ENCODE peak calls at places on chromosomes 11 and 22, in ten cellular contexts. U is fibroblast of mammary gland; A is lower leg skin; R is brain microvascular endothelial cell; J is stomach; X is astrocyte of the cerebellum; L is epithelial cell of proximal tubule; Y is CD8-positive, alpha-beta T cell; Q is neural crest cell; F is type B pancreatic cell. G is an unnamed sample.

GRCh38 chr22:42803454-42803853 is 53.6 kb downstream of the ARFGAP3 start:
- DNase-seq in U (no peak), A (peak), R (no peak), J (peak), X (no peak), L (no peak), Y (no peak), Q (no peak), F (no peak), G (peak)

GRCh38 chr11:26227311-26227710 is 104.6 kb upstream of the ANO3 start:
- DNase-seq in U (peak), A (no peak), R (peak), J (no peak), X (peak), L (no peak), Y (no peak), Q (no peak), F (no peak), G (no peak)

GRCh38 chr11:76030286-76030685 is 176.0 kb downstream of the WNT11 start:
- DNase-seq in U (peak), A (no peak), R (peak), J (no peak), X (peak), L (no peak), Y (no peak), Q (no peak), F (no peak), G (no peak)

GRCh38 chr11:35954205-35954604 is 10.3 kb downstream of the LDLRAD3 start:
- DNase-seq in U (no peak), A (no peak), R (no peak), J (no peak), X (no peak), L (no peak), Y (no peak), Q (no peak), F (no peak), G (no peak)

GRCh38 chr11:122977455-122978302 is 4.0 kb downstream of the BSX start:
- DNase-seq in U (no peak), A (no peak), R (no peak), J (no peak), X (no peak), L (no peak), Y (no peak), Q (peak), F (no peak), G (no peak)

GRCh38 chr11:117564321-117564720 is 232.7 kb downstream of the DSCAML1 start:
- DNase-seq in U (no peak), A (no peak), R (no peak), J (no peak), X (no peak), L (no peak), Y (no peak), Q (no peak), F (no peak), G (no peak)

GRCh38 chr22:42932857-42933782 is 76.0 kb upstream of the ARFGAP3 start:
- DNase-seq in U (no peak), A (no peak), R (no peak), J (no peak), X (no peak), L (no peak), Y (no peak), Q (no peak), F (no peak), G (no peak)

GRCh38 chr22:23182289-23183106 is 2.2 kb downstream of the BCR start:
- DNase-seq in U (no peak), A (no peak), R (no peak), J (no peak), X (no peak), L (no peak), Y (no peak), Q (no peak), F (no peak), G (no peak)

GRCh38 chr22:42955842-42956241 is 59.1 kb downstream of the PACSIN2 start:
- DNase-seq in U (no peak), A (no peak), R (no peak), J (no peak), X (no peak), L (no peak), Y (no peak), Q (no peak), F (no peak), G (no peak)

GRCh38 chr22:50585781-50586180 is 3.1 kb upstream of the CHKB start:
- DNase-seq in U (no peak), A (no peak), R (no peak), J (no peak), X (no peak), L (no peak), Y (no peak), Q (no peak), F (no peak), G (no peak)

GRCh38 chr11:46291441-46292143 is 14.1 kb downstream of the CREB3L1 start:
- DNase-seq in U (peak), A (no peak), R (peak), J (peak), X (no peak), L (no peak), Y (no peak), Q (no peak), F (no peak), G (peak)

GRCh38 chr11:1310772-1311468 is 1.5 kb upstream of the TOLLIP start:
- DNase-seq in U (no peak), A (no peak), R (no peak), J (no peak), X (no peak), L (no peak), Y (peak), Q (no peak), F (no peak), G (no peak)

GRCh38 chr11:71433648-71434450 is 14.3 kb downstream of the DHCR7 start:
- DNase-seq in U (peak), A (no peak), R (no peak), J (peak), X (no peak), L (no peak), Y (no peak), Q (no peak), F (no peak), G (peak)

GRCh38 chr11:94849836-94850235 is 81.7 kb downstream of the AMOTL1 start:
- DNase-seq in U (peak), A (no peak), R (no peak), J (no peak), X (peak), L (no peak), Y (no peak), Q (no peak), F (no peak), G (peak)

GRCh38 chr11:121650520-121651266 is 197.9 kb upstream of the SORL1-AS1 start:
- DNase-seq in U (no peak), A (no peak), R (no peak), J (no peak), X (no peak), L (no peak), Y (no peak), Q (no peak), F (no peak), G (no peak)

GRCh38 chr11:69034123-69034522 is 14.6 kb upstream of the TPCN2 start:
- DNase-seq in U (no peak), A (no peak), R (no peak), J (no peak), X (no peak), L (no peak), Y (no peak), Q (no peak), F (no peak), G (no peak)

GRCh38 chr11:82864268-82864667 is 36.0 kb downstream of the PRCP start:
- DNase-seq in U (peak), A (peak), R (peak), J (peak), X (peak), L (peak), Y (no peak), Q (peak), F (no peak), G (peak)

GRCh38 chr22:25404923-25405853 is 159.3 kb upstream of the GRK3 start:
- DNase-seq in U (peak), A (peak), R (peak), J (peak), X (no peak), L (no peak), Y (peak), Q (no peak), F (no peak), G (peak)

GRCh38 chr11:73804712-73805111 is 17.0 kb downstream of the MRPL48 start:
- DNase-seq in U (no peak), A (no peak), R (no peak), J (no peak), X (no peak), L (no peak), Y (no peak), Q (no peak), F (no peak), G (no peak)

GRCh38 chr11:70580036-70580805 is 181.9 kb downstream of the CTTN start:
- DNase-seq in U (no peak), A (no peak), R (peak), J (no peak), X (no peak), L (no peak), Y (no peak), Q (peak), F (no peak), G (no peak)

GRCh38 chr11:64343740-64344133 is 3.7 kb downstream of the CCDC88B start:
- DNase-seq in U (no peak), A (no peak), R (no peak), J (peak), X (no peak), L (no peak), Y (no peak), Q (no peak), F (no peak), G (no peak)
- TF ChIP-seq CTCF in U (peak), A (no peak), R (peak), J (no peak), X (no peak), L (peak), Y (no peak), Q (peak), F (peak), G (peak)

GRCh38 chr11:17934194-17934593 is 78.7 kb downstream of the SERGEF start:
- DNase-seq in U (no peak), A (no peak), R (no peak), J (no peak), X (no peak), L (no peak), Y (no peak), Q (no peak), F (no peak), G (no peak)

GRCh38 chr11:17931595-17931994 is 81.3 kb downstream of the SERGEF start:
- DNase-seq in U (peak), A (no peak), R (no peak), J (no peak), X (no peak), L (no peak), Y (no peak), Q (no peak), F (no peak), G (no peak)

GRCh38 chr11:17930544-17931144 is 82.2 kb downstream of the SERGEF start:
- DNase-seq in U (no peak), A (no peak), R (no peak), J (no peak), X (no peak), L (no peak), Y (no peak), Q (no peak), F (no peak), G (no peak)

GRCh38 chr11:17933710-17934109 is 79.1 kb downstream of the SERGEF start:
- DNase-seq in U (no peak), A (no peak), R (no peak), J (no peak), X (no peak), L (no peak), Y (no peak), Q (no peak), F (no peak), G (no peak)

DNA sequence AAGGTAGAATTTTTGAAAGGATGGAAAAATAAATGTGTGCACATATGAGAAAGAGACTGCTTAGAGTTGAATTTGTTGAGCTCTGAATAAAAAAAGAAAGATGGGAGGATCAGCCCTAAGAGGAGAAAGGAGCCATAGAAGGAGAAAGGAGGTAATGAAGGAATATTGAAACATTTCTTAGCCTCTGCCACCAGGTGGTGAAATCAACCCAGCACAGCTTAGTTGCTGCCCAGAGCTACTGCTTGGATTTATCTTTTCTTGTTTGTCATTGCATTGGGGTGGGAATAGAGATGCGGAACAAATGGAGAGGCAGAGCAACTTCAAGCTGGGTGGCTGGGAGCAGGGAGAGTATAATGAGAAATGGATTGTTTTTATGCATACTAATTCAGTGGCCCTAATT is 80.4 kb downstream of the SERGEF start:
- DNase-seq in U (no peak), A (no peak), R (no peak), J (no peak), X (no peak), L (no peak), Y (no peak), Q (no peak), F (no peak), G (no peak)
- TF ChIP-seq CTCF in U (peak), A (no peak), R (peak), J (no peak), X (no peak), L (peak), Y (no peak), Q (peak), F (peak), G (no peak)

DNA sequence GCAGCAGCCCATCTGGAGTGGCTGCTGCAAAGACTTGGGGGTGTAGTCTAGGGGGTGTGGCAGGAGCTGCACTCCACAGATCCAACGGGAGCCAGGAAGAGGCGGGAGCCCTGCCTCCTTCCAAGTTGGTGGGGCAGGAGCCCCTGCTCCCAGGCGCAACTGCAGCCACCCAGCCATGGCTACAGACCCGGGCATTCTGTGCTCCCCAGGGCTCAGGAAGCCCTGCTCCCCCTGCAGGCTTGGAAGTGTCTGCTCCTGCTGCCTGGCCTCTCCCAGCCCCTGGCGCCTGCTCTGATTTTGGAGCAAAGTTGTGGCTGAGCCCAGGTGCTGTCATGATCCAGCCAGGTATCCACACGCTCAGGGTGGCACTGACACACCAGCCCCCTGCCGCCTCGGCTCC is 58.5 kb downstream of the CCDC34 start:
- DNase-seq in U (no peak), A (no peak), R (no peak), J (no peak), X (no peak), L (no peak), Y (no peak), Q (no peak), F (no peak), G (no peak)
- TF ChIP-seq CTCF in U (no peak), A (no peak), R (peak), J (no peak), X (no peak), L (no peak), Y (no peak), Q (no peak), F (no peak), G (no peak)

DNA sequence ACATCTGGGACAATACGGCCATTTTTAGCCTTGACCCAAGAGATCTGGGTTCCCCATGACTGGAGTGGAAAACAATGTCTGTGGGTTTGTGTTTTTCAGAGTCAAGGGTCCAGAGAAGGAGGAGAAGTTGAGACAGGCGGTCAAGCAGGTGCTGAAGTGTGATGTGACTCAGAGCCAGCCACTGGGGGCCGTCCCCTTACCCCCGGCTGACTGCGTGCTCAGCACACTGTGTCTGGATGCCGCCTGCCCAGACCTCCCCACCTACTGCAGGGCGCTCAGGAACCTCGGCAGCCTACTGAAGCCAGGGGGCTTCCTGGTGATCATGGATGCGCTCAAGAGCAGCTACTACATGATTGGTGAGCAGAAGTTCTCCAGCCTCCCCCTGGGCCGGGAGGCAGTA is 15.7 kb downstream of the NNMT start:
- DNase-seq in U (peak), A (no peak), R (no peak), J (no peak), X (no peak), L (no peak), Y (no peak), Q (no peak), F (no peak), G (no peak)
- TF ChIP-seq CTCF in U (no peak), A (no peak), R (no peak), J (no peak), X (no peak), L (no peak), Y (no peak), Q (no peak), F (no peak), G (no peak)

GRCh38 chr11:8533332-8533731 is 60.7 kb downstream of the STK33 start:
- DNase-seq in U (no peak), A (no peak), R (no peak), J (no peak), X (no peak), L (peak), Y (no peak), Q (no peak), F (no peak), G (no peak)
- TF ChIP-seq CTCF in U (no peak), A (no peak), R (no peak), J (no peak), X (no peak), L (peak), Y (no peak), Q (no peak), F (no peak), G (no peak)

GRCh38 chr22:37498289-37498909 is 12.2 kb upstream of the MFNG start:
- DNase-seq in U (no peak), A (no peak), R (no peak), J (peak), X (no peak), L (no peak), Y (peak), Q (peak), F (no peak), G (no peak)
- TF ChIP-seq CTCF in U (no peak), A (no peak), R (peak), J (no peak), X (peak), L (peak), Y (peak), Q (peak), F (peak), G (no peak)

GRCh38 chr11:111170761-111171379 is 74.7 kb upstream of the POU2AF2 start:
- DNase-seq in U (no peak), A (no peak), R (no peak), J (no peak), X (no peak), L (no peak), Y (no peak), Q (no peak), F (no peak), G (no peak)

GRCh38 chr11:111167666-111168065 is 77.9 kb upstream of the POU2AF2 start:
- DNase-seq in U (no peak), A (no peak), R (no peak), J (no peak), X (no peak), L (no peak), Y (no peak), Q (no peak), F (no peak), G (no peak)

GRCh38 chr11:111162306-111162705 is 83.2 kb upstream of the POU2AF2 start:
- DNase-seq in U (no peak), A (no peak), R (no peak), J (no peak), X (peak), L (no peak), Y (no peak), Q (no peak), F (no peak), G (no peak)

DNA sequence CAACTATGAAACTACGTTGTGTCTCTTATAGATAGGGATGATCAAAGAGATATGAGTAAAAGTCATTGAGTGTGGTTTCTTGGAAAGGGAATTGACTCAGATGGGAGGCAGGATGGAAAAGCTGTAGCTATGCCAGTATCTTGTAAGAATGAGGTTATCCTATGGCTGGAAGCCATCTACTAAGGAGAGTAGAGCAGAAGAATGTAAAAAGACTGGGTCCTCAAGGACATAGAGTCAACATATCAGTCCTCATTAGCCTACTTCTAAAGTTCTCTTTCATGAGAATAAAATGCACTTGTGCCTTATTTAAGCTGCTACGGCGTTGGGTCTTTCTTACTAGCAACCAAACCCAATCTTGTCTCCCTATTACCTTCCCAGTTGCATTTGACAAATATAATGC is 78.9 kb upstream of the POU2AF2 start:
- DNase-seq in U (peak), A (no peak), R (no peak), J (no peak), X (no peak), L (no peak), Y (no peak), Q (no peak), F (no peak), G (no peak)
- TF ChIP-seq CTCF in U (no peak), A (no peak), R (no peak), J (no peak), X (no peak), L (no peak), Y (no peak), Q (no peak), F (no peak), G (no peak)

DNA sequence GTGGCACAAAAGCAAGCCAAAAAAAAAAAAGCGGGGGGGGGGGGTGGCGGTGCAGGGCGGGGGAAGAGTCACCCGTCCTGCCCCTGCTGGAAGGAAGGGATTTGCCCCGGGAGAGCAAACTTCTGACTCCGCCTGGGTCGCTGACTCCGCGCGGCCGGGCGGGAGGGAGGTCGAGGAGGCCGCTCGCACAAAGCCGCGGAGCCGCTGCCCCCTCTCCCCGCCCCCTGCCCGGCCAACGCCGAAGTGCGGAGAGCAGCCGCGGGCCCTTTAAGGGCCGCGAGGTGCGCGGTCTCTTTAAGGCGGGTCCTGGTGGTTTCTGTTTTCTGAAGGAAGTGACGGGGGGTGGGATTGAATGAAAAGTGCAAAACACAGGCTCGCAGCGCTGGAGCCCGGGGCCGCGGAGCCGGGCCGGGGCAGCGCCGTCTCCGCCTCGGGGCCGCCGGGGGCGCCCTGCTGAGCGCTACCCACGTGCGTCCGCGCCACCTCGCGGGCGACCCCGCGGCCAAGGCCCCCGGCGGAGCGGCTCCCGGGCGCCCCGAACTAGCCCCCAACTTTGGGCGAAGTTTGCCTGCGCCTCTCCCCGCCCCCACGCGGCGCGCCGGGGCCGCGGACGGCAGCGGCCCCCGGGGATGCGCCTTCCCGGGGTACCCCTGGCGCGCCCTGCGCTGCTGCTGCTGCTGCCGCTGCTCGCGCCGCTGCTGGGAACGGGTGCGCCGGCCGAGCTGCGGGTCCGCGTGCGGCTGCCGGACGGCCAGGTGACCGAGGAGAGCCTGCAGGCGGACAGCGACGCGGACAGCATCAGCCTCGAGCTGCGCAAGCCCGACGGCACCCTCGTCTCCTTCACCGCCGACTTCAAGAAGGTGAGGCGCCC is at the start of gene OAF:
- DNase-seq in U (peak), A (no peak), R (peak), J (peak), X (peak), L (no peak), Y (peak), Q (peak), F (peak), G (peak)
- TF ChIP-seq CTCF in U (no peak), A (no peak), R (peak), J (no peak), X (peak), L (no peak), Y (no peak), Q (peak), F (peak), G (no peak)

G was measured in testis.